ENCODE peak calls at places on chromosomes 16 and 17, in nine cellular contexts. N is HAP-1; J is progenitor cell of endocrine pancreas; Q is glutamatergic neuron; S is activated naive CD8-positive, alpha-beta T cell treated with anti-CD3 and anti-CD28 coated beads, Interleukin-2, amount 50 U/mL, for 24 hours; L is tibial artery; P is GM10248; O is CD4-positive, alpha-beta T cell; E is KBM-7. T is an unnamed sample.

GRCh38 chr17:37124825-37125181 is 176.0 kb downstream of the AATF start:
- DNase-seq in N (no peak), J (no peak), Q (no peak), S (no peak), L (no peak), P (no peak), O (no peak), E (peak), T (no peak)

GRCh38 chr17:81071761-81072741 is 37.1 kb downstream of the BAIAP2 start:
- DNase-seq in N (no peak), J (no peak), Q (no peak), S (no peak), L (no peak), P (no peak), O (no peak), E (no peak), T (no peak)

GRCh38 chr16:88978608-88979346 is 1.8 kb upstream of the CBFA2T3 start:
- DNase-seq in N (no peak), J (no peak), Q (no peak), S (no peak), L (no peak), P (peak), O (no peak), E (peak), T (no peak)

GRCh38 chr17:17326275-17326875 is 23.2 kb downstream of the NT5M start:
- DNase-seq in N (no peak), J (no peak), Q (no peak), S (no peak), L (no peak), P (peak), O (no peak), E (no peak), T (no peak)

GRCh38 chr17:81846743-81847689 is 12.2 kb upstream of the PPP1R27 start:
- DNase-seq in N (no peak), J (no peak), Q (no peak), S (no peak), L (no peak), P (no peak), O (no peak), E (no peak), T (no peak)

GRCh38 chr16:83307206-83307990 is 500.4 kb upstream of the HSBP1 start:
- DNase-seq in N (no peak), J (no peak), Q (no peak), S (no peak), L (no peak), P (no peak), O (no peak), E (no peak), T (no peak)

GRCh38 chr16:48123104-48123788 is 32.5 kb downstream of the ABCC12 start:
- DNase-seq in N (no peak), J (no peak), Q (no peak), S (peak), L (no peak), P (peak), O (no peak), E (no peak), T (no peak)

GRCh38 chr17:74152591-74153455 is 50.7 kb upstream of the RPL38 start:
- DNase-seq in N (no peak), J (no peak), Q (no peak), S (no peak), L (no peak), P (no peak), O (no peak), E (no peak), T (no peak)

GRCh38 chr16:11742041-11742535 is 569 bp downstream of the TXNDC11 start:
- DNase-seq in N (peak), J (no peak), Q (no peak), S (peak), L (peak), P (peak), O (peak), E (peak), T (peak)

GRCh38 chr16:73750639-73751038 is 546.0 kb upstream of the PSMD7 start:
- DNase-seq in N (no peak), J (no peak), Q (no peak), S (no peak), L (no peak), P (no peak), O (no peak), E (no peak), T (no peak)

GRCh38 chr16:69482410-69482951 is 58.1 kb downstream of the CYB5B start:
- DNase-seq in N (peak), J (no peak), Q (peak), S (no peak), L (peak), P (no peak), O (no peak), E (no peak), T (peak)

GRCh38 chr16:11667221-11667823 is 933 bp upstream of the SNN start:
- DNase-seq in N (no peak), J (no peak), Q (no peak), S (no peak), L (no peak), P (no peak), O (no peak), E (no peak), T (no peak)

GRCh38 chr17:2532146-2532720 is 20.5 kb upstream of the METTL16 start:
- DNase-seq in N (no peak), J (no peak), Q (no peak), S (no peak), L (no peak), P (no peak), O (no peak), E (no peak), T (no peak)

T was measured in uterus.